ENCODE peak calls at places on chromosomes 16 and 17, in four cellular contexts. D is GM12878, Q is K562, O is HepG2. L is an unnamed sample.

GRCh38 chr17:356671-357434 is 4.2 kb upstream of the RPH3AL start:
- DNase-seq in O (no peak), D (no peak), Q (no peak), L (no peak)

GRCh38 chr17:58918879-58919278 is 163.2 kb downstream of the PPM1E start:
- DNase-seq in Q (no peak), O (no peak), D (no peak), L (no peak)

GRCh38 chr17:79992657-79993389 is 42.8 kb downstream of the TBC1D16 start:
- DNase-seq in D (no peak), O (no peak), Q (no peak), L (no peak)

GRCh38 chr17:74282587-74283370 is 8.7 kb downstream of the DNAI2 start:
- DNase-seq in O (peak; percentile 45), Q (peak; percentile 54), D (peak; percentile 69), L (no peak)

GRCh38 chr17:11803226-11803625 is 194.0 kb downstream of the ZNF18 start:
- DNase-seq in Q (no peak), O (no peak), D (no peak), L (no peak)

GRCh38 chr17:39014044-39014794 is 47.0 kb upstream of the FBXO47 start:
- DNase-seq in O (peak; percentile 39), D (no peak), Q (peak; percentile 37), L (no peak)

GRCh38 chr16:85970712-85971220 is 71.8 kb downstream of the IRF8 start:
- DNase-seq in Q (no peak), O (no peak), D (no peak), L (no peak)

GRCh38 chr17:8122923-8123694 is 797 bp downstream of the HES7 start:
- DNase-seq in Q (no peak), O (no peak), D (no peak), L (no peak)

GRCh38 chr16:27729516-27730304 is 179.8 kb downstream of the KATNIP start:
- DNase-seq in O (no peak), Q (no peak), D (no peak), L (no peak)

GRCh38 chr16:66395806-66396555 is 29.5 kb downstream of the CDH5 start:
- DNase-seq in Q (no peak), D (no peak), O (no peak), L (no peak)

GRCh38 chr17:1649844-1650409 is at the start of gene RILP:
- DNase-seq in O (peak; percentile 89), Q (peak; percentile 78), D (no peak), L (peak; percentile 70)

GRCh38 chr17:77011173-77012011 is 129.4 kb upstream of the SEC14L1 start:
- DNase-seq in D (no peak), O (peak; percentile 53), Q (peak; percentile 36), L (peak; percentile 86)

GRCh38 chr17:71085238-71086033 is 916.1 kb downstream of the KCNJ2 start:
- DNase-seq in Q (peak; percentile 8), O (peak; percentile 48), D (no peak), L (peak; percentile 69)

GRCh38 chr17:76772842-76773521 is 35.1 kb downstream of the MFSD11 start:
- DNase-seq in D (no peak), Q (no peak), O (peak; percentile 59), L (no peak)

GRCh38 chr17:27848941-27849340 is 44.2 kb downstream of the LYRM9 start:
- DNase-seq in Q (no peak), O (no peak), D (no peak), L (no peak)

GRCh38 chr17:36602924-36603384 is 1.6 kb downstream of the MRM1 start:
- DNase-seq in D (peak; percentile 54), Q (peak; percentile 71), O (peak; percentile 67), L (no peak)

GRCh38 chr17:6047966-6048365 is 22.2 kb upstream of the WSCD1 start:
- DNase-seq in Q (no peak), O (no peak), D (no peak), L (no peak)

GRCh38 chr17:3802461-3803307 is 1.7 kb upstream of the ITGAE start:
- DNase-seq in O (peak; percentile 100), Q (no peak), D (no peak), L (no peak)

GRCh38 chr17:49741692-49742076 is 22.2 kb downstream of the FAM117A start:
- DNase-seq in O (no peak), D (no peak), Q (no peak), L (no peak)

GRCh38 chr17:78144736-78145641 is 1.2 kb upstream of the C17orf99 start:
- DNase-seq in O (no peak), D (no peak), Q (no peak), L (no peak)

GRCh38 chr17:60720763-60721531 is 43.3 kb downstream of the BCAS3 start:
- DNase-seq in O (peak; percentile 64), Q (peak; percentile 58), D (peak; percentile 24), L (no peak)

GRCh38 chr17:41864498-41864836 is 756 bp downstream of the KLHL11 start:
- DNase-seq in D (no peak), O (no peak), Q (no peak), L (no peak)

GRCh38 chr16:72066747-72067146 is 3.7 kb downstream of the HPR start:
- DNase-seq in Q (peak; percentile 48), O (peak; percentile 72), D (no peak), L (no peak)

GRCh38 chr17:13351046-13351445 is 250.7 kb downstream of the HS3ST3A1 start:
- DNase-seq in D (no peak), O (no peak), Q (no peak), L (no peak)

GRCh38 chr17:2468270-2468669 is 43.4 kb downstream of the METTL16 start:
- DNase-seq in D (no peak), O (no peak), Q (no peak), L (no peak)

GRCh38 chr17:40121191-40121885 is 433 bp upstream of the MSL1 start:
- DNase-seq in D (no peak), Q (peak; percentile 66), O (no peak), L (no peak)

GRCh38 chr16:57893559-57894389 is 77.2 kb downstream of the CNGB1 start:
- DNase-seq in Q (no peak), O (peak; percentile 99), D (no peak), L (no peak)

DNA sequence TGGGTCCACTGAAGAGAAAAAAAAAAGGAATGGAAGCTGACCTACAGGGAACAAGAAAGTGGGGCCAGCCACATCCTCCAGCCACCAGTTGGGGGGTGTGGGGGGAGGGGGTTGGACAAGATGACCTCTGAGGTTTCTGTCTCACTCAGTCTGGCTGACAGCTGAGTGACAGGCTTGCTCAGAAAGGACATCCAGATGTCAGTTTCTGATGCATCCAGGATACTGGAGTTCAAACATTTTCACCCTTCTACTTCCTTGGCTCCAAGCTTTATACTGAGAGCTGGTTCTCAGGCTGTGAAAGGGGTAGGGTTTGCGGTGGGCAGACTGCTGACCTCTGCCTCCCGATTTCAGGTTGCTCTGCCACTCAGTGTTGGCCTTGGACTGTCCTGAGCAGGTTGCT is 2178.3 kb downstream of the TP53TG3F start:
- DNase-seq in Q (no peak), D (no peak), O (no peak), L (no peak)
- H3K9me3 ChIP-seq in Q (no peaks in the 10 kb centered on the region), D (no peaks in the 10 kb centered on the region), O (peaks cover 98% of the 10 kb centered on the region), L (peaks cover 73% of the 10 kb centered on the region)

GRCh38 chr17:81535480-81536298 is 7.5 kb downstream of the FSCN2 start:
- DNase-seq in Q (no peak), O (no peak), D (no peak), L (no peak)
- TF ChIP-seq ATF2 in Q (no peak), O (no peak), D (no peak), L (no peak)

DNA sequence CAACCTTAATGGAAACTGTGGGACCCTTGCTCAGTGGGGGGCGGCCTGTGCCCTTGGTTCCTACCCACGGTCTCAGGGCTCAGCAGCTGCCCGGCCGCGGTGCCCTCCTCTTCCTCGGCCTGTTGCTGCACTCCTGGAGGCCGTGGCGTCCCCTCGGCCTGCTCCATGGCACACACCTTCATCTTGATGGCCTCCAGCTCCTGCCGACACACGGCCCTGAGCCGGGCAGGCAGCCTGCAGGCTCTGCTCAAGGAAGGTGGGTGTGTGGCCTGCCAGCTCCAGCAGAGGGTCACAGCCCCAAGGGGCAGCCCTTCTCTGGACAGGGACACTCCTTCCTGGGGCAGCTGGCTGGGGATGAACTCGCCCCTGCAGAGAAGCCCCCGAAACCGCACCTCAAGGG is 718 bp downstream of the PABPN1L start:
- DNase-seq in D (no peak), O (no peak), Q (no peak), L (no peak)
- H3K9me3 ChIP-seq in D (no peaks in the 10 kb centered on the region), O (no peaks in the 10 kb centered on the region), Q (no peaks in the 10 kb centered on the region), L (no peaks in the 10 kb centered on the region)

GRCh38 chr17:64982139-64982802 is 63.0 kb upstream of the LRRC37A3 start:
- DNase-seq in O (no peak), Q (no peak), D (no peak), L (no peak)
- TF ChIP-seq ATF2 in O (no peak), Q (no peak), D (no peak), L (no peak)

GRCh38 chr16:35449663-35450062 is 1990.3 kb downstream of the TP53TG3F start:
- DNase-seq in D (no peak), O (no peak), Q (no peak), L (no peak)

GRCh38 chr16:35450648-35451047 is 1991.2 kb downstream of the TP53TG3F start:
- DNase-seq in D (no peak), O (no peak), Q (no peak), L (no peak)

GRCh38 chr16:35447010-35447558 is 1987.7 kb downstream of the TP53TG3F start:
- DNase-seq in Q (no peak), D (no peak), O (no peak), L (no peak)

GRCh38 chr16:35452471-35452870 is 1993.1 kb downstream of the TP53TG3F start:
- DNase-seq in O (no peak), Q (no peak), D (no peak), L (no peak)
- H3K9me3 ChIP-seq in O (peaks cover 100% of the 10 kb centered on the region), Q (peaks cover 2% of the 10 kb centered on the region), D (peaks cover 2% of the 10 kb centered on the region), L (peaks cover 95% of the 10 kb centered on the region)

L was measured in H1.